ENCODE peak calls at places on chromosome 4, in five cellular contexts. I, M, Z, L and S are unnamed samples.

GRCh38 chr4:42655921-42656735 is 777 bp downstream of the ATP8A1 start:
- DNase-seq in I (peak; percentile 69), M (no peak), Z (peak; percentile 56), L (peak; percentile 86), S (peak; percentile 35)

GRCh38 chr4:183356931-183357675 is 34.9 kb upstream of the CLDN24 start:
- DNase-seq in I (no peak), M (no peak), Z (no peak), L (no peak), S (no peak)

GRCh38 chr4:8112036-8112576 is 46.5 kb downstream of the ABLIM2 start:
- DNase-seq in I (no peak), M (no peak), Z (no peak), L (no peak), S (no peak)

GRCh38 chr4:185134176-185134869 is 8.7 kb upstream of the SLC25A4 start:
- DNase-seq in I (peak; percentile 68), M (peak; percentile 59), Z (peak; percentile 67), L (peak; percentile 68), S (peak; percentile 68)

GRCh38 chr4:177356921-177357320 is 47.2 kb downstream of the NEIL3 start:
- DNase-seq in I (no peak), M (no peak), Z (no peak), L (no peak), S (no peak)

GRCh38 chr4:8897768-8898167 is 26.1 kb upstream of the HMX1 start:
- DNase-seq in I (no peak), M (no peak), Z (no peak), L (no peak), S (peak; percentile 28)

GRCh38 chr4:94171616-94172015 is 36.0 kb upstream of the SMARCAD1 start:
- DNase-seq in I (peak; percentile 17), M (no peak), Z (no peak), L (no peak), S (peak; percentile 19)

GRCh38 chr4:20483416-20483815 is 216.8 kb upstream of the PACRGL start:
- DNase-seq in I (no peak), M (no peak), Z (no peak), L (no peak), S (no peak)

GRCh38 chr4:8201341-8201781 is 2.3 kb downstream of the SH3TC1 start:
- DNase-seq in I (no peak), M (no peak), Z (no peak), L (no peak), S (no peak)

GRCh38 chr4:148574502-148574901 is 132.3 kb upstream of the NR3C2 start:
- DNase-seq in I (no peak), M (no peak), Z (no peak), L (no peak), S (peak; percentile 31)

GRCh38 chr4:144709159-144709558 is 63.2 kb downstream of the HHIP start:
- DNase-seq in I (no peak), M (peak; percentile 43), Z (peak; percentile 23), L (no peak), S (peak; percentile 48)

GRCh38 chr4:25859429-25860148 is 3.2 kb downstream of the SEL1L3 start:
- DNase-seq in I (peak; percentile 31), M (no peak), Z (no peak), L (peak; percentile 61), S (no peak)

GRCh38 chr4:77104405-77105292 is 28.9 kb upstream of the CCNI start:
- DNase-seq in I (no peak), M (no peak), Z (no peak), L (no peak), S (peak; percentile 47)

GRCh38 chr4:120633810-120634209 is 288.7 kb downstream of the PRDM5 start:
- DNase-seq in I (no peak), M (no peak), Z (no peak), L (no peak), S (peak; percentile 50)

GRCh38 chr4:64721106-64721505 is 311.9 kb upstream of the TECRL start:
- DNase-seq in I (no peak), M (no peak), Z (no peak), L (no peak), S (no peak)

GRCh38 chr4:119207051-119207450 is 5.5 kb upstream of the USP53 start:
- DNase-seq in I (no peak), M (no peak), Z (no peak), L (no peak), S (peak; percentile 53)

GRCh38 chr4:13701937-13702446 is 74.5 kb upstream of the BOD1L1 start:
- DNase-seq in I (no peak), M (peak; percentile 13), Z (no peak), L (no peak), S (peak; percentile 79)

GRCh38 chr4:133594246-133595207 is 445.4 kb downstream of the PCDH10 start:
- DNase-seq in I (no peak), M (no peak), Z (no peak), L (no peak), S (peak; percentile 5)

GRCh38 chr4:144646523-144647094 is 653 bp downstream of the HHIP start:
- DNase-seq in I (peak; percentile 62), M (no peak), Z (peak; percentile 58), L (no peak), S (peak; percentile 33)

GRCh38 chr4:32519060-32519459 is 1798.9 kb downstream of the PCDH7 start:
- DNase-seq in I (no peak), M (no peak), Z (no peak), L (no peak), S (no peak)

GRCh38 chr4:23614284-23614892 is 275.5 kb downstream of the PPARGC1A start:
- DNase-seq in I (peak; percentile 33), M (no peak), Z (peak; percentile 46), L (peak; percentile 75), S (peak; percentile 17)

GRCh38 chr4:42339935-42340406 is 57.3 kb upstream of the SHISA3 start:
- DNase-seq in I (no peak), M (no peak), Z (peak; percentile 51), L (no peak), S (peak; percentile 49)

GRCh38 chr4:5474756-5475155 is 233.6 kb downstream of the EVC2 start:
- DNase-seq in I (no peak), M (no peak), Z (no peak), L (no peak), S (peak; percentile 11)

GRCh38 chr4:18012807-18013462 is 8.6 kb downstream of the LCORL start:
- DNase-seq in I (peak; percentile 8), M (no peak), Z (no peak), L (no peak), S (no peak)

GRCh38 chr4:105436414-105436813 is 37.4 kb downstream of the PPA2 start:
- DNase-seq in I (no peak), M (no peak), Z (no peak), L (no peak), S (no peak)

GRCh38 chr4:139241086-139241783 is 38.8 kb downstream of the MGARP start:
- DNase-seq in I (no peak), M (no peak), Z (peak; percentile 53), L (no peak), S (no peak)

GRCh38 chr4:139245590-139245989 is 34.4 kb downstream of the MGARP start:
- DNase-seq in I (no peak), M (no peak), Z (no peak), L (no peak), S (peak; percentile 58)

GRCh38 chr4:139241784-139242151 is 38.3 kb downstream of the MGARP start:
- DNase-seq in I (no peak), M (no peak), Z (no peak), L (no peak), S (no peak)

GRCh38 chr4:139243448-139244365 is 36.3 kb downstream of the MGARP start:
- DNase-seq in I (no peak), M (no peak), Z (no peak), L (peak; percentile 56), S (peak; percentile 95)

GRCh38 chr4:139242511-139243051 is 37.4 kb downstream of the MGARP start:
- DNase-seq in I (no peak), M (no peak), Z (no peak), L (peak; percentile 82), S (peak; percentile 75)
- H3K9ac ChIP-seq in I (peak overlapping the region; percentile 49), M (no peak overlapping the region), Z (no peak overlapping the region), L (no peak overlapping the region), S (peak overlapping the region; percentile 16)

DNA sequence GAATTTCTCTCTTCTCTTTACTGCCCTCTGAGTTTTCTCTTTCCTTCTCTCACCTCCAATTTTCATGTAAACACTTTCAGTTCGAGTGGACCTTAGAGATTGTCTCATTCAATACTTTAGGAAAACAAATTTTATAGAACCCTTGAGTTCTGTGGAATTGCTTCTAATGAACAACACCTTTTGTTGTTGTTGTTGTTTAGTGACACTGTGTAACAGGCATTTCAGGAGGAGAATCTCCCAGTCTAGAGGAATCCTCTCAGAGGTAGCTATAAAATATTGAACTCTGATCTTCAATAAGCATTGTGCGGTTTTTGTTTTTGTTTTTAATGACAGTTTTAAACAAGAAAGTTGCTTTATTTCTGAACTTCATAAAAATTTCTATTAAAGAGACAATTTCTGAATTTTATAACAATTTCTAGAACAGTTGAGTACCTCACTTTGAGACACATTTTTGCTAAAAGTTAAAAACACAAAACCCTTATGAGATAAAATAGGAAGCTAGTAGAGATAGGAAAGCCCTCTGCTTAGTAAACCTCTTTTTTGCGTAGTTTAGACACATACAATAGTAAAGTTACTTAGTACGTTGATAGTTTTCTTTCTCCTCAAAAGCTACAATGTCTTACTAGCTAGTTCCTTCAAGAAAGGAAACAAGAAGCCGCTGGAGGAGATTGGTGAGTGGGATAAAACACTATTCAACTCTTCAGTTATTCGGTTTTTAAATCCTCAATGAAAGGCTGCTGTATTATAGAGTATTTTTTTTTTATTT is 38.8 kb downstream of the CLCN3 start:
- DNase-seq in I (no peak), M (no peak), Z (peak; percentile 3), L (no peak), S (peak; percentile 19)
- H3K4me3 ChIP-seq in I (peak overlapping the region; percentile 58), M (peak overlapping the region; percentile 63), Z (peak overlapping the region; percentile 47), L (no peak overlapping the region), S (peak overlapping the region; percentile 76)

GRCh38 chr4:56244681-56245080 is 142.6 kb downstream of the AASDH start:
- DNase-seq in I (no peak), M (no peak), Z (no peak), L (no peak), S (no peak)
- TF ChIP-seq EZH2phosphoT487 in I (no peak), M (no peak), Z (no peak), L (no peak), S (no peak)

GRCh38 chr4:121685257-121685656 is 11.5 kb downstream of the ANXA5 start:
- DNase-seq in I (no peak), M (no peak), Z (no peak), L (no peak), S (no peak)
- H3K9ac ChIP-seq in I (no peak overlapping the region), M (no peak overlapping the region), Z (no peak overlapping the region), L (no peak overlapping the region), S (no peak overlapping the region)